ENCODE peak calls at places on chromosomes 4 and X, in four cellular contexts. Z, P, C and E are unnamed samples.
A peak's percentile ranks its signal among the peaks of the same experiment; 100 is the strongest.

GRCh38 chrX:27675493-27675892 is 85.3 kb downstream of the DCAF8L2 start:
- DNase-seq in Z (no peak), P (no peak), C (no peak), E (peak; percentile 21)

GRCh38 chr4:122635205-122635604 is 14.3 kb upstream of the IL21 start:
- DNase-seq in Z (no peak), P (peak; percentile 62), C (no peak), E (no peak)

GRCh38 chrX:15465896-15466651 is 27.1 kb downstream of the PIR start:
- DNase-seq in Z (peak; percentile 73), P (no peak), C (no peak), E (no peak)

GRCh38 chr4:189771696-189772361 is 168.8 kb upstream of the FRG1 start:
- DNase-seq in Z (no peak), P (no peak), C (no peak), E (no peak)

GRCh38 chrX:8748855-8749254 is 16.9 kb upstream of the ANOS1 start:
- DNase-seq in Z (no peak), P (no peak), C (peak; percentile 47), E (peak; percentile 22)

GRCh38 chrX:85303544-85303943 is 59.8 kb downstream of the ZNF711 start:
- DNase-seq in Z (no peak), P (peak; percentile 38), C (no peak), E (no peak)

GRCh38 chr4:105280338-105280809 is 133.7 kb downstream of the TET2 start:
- DNase-seq in Z (no peak), P (no peak), C (no peak), E (peak; percentile 99)

GRCh38 chr4:81818385-81818784 is 346.7 kb upstream of the RASGEF1B start:
- DNase-seq in Z (no peak), P (no peak), C (no peak), E (no peak)

GRCh38 chrX:48813605-48814004 is 11.7 kb downstream of the HDAC6 start:
- DNase-seq in Z (no peak), P (no peak), C (no peak), E (no peak)

GRCh38 chr4:123438031-123438430 is 41.4 kb downstream of the SPRY1 start:
- DNase-seq in Z (no peak), P (no peak), C (no peak), E (no peak)

GRCh38 chr4:149264093-149264733 is 551.4 kb downstream of the IQCM start:
- DNase-seq in Z (peak; percentile 46), P (peak; percentile 56), C (peak; percentile 8), E (peak; percentile 58)

GRCh38 chr4:72418458-72418857 is 150.6 kb downstream of the ADAMTS3 start:
- DNase-seq in Z (no peak), P (no peak), C (peak; percentile 58), E (peak; percentile 77)

GRCh38 chr4:127997534-127998388 is 32.6 kb downstream of the ABHD18 start:
- DNase-seq in Z (no peak), P (peak; percentile 28), C (no peak), E (peak; percentile 68)

GRCh38 chrX:84340981-84341380 is 153.0 kb upstream of the RPS6KA6 start:
- DNase-seq in Z (no peak), P (no peak), C (no peak), E (no peak)

GRCh38 chrX:153644356-153645125 is 2.5 kb upstream of the DUSP9 start:
- DNase-seq in Z (peak; percentile 43), P (no peak), C (peak; percentile 69), E (no peak)
- TF ChIP-seq CTCF in Z (peak; percentile 27), P (no peak), C (no peak), E (no peak)

GRCh38 chrX:50036481-50036880 is 114.1 kb downstream of the CLCN5 start:
- DNase-seq in Z (no peak), P (no peak), C (no peak), E (peak; percentile 2)
- H3K4me2 ChIP-seq in Z (no peak overlapping the region), P (no peak overlapping the region), C (no peak overlapping the region), E (no peak overlapping the region)

GRCh38 chrX:1389993-1390285 is 2.0 kb downstream of the SLC25A6 start:
- DNase-seq in Z (no peak), P (no peak), C (no peak), E (no peak)
- H3K9ac ChIP-seq in Z (no peak overlapping the region), P (no peak overlapping the region), C (peak overlapping the region; percentile 96), E (no peak overlapping the region)

DNA sequence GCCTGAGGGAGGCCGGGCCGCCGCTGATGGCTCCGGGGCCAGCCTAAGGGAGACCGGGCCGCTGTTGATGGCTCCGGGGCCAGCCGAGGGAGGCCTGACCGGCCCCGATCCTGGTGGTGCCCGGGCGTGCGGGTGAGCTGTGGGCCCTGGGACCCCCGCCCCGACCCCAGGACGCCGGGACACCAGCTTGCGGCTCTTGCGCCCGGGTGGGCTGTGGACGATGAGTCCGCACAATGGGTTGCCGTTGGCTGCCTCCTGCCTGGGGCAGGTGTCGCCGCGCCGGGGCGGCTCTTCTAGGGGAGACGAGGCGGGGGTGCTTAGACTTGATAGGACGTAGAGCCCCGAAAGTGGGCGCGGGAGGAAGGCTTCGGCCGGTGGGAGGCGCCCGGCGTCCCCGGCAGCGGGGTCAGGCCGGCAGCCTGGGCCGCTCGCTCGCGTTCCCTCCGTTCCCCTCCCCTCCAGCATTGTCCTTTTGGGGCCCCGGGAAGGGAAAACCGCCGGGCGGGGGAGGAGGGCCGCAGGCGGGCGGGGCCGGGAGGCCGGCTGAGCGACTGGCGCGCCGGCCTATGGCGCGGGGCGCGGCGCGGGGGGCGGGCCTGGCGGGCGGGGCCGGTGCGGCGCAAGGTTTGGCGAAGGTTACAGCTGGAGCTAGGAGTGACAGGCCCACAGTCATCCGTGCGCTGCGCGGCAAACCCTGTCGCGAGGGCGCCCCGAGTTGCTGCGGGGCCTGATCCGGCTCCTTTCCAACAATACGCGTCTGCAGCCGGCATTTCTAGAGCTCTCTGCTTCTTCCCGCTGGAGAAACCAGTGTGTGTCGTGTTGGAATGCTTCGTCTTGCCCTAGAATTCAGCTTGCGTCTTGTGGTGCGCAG is 819 bp downstream of the KIAA0232 start:
- DNase-seq in Z (peak; percentile 86), P (peak; percentile 85), C (peak; percentile 98), E (peak; percentile 76)
- TF ChIP-seq CTCF in Z (peak; percentile 33), P (no peak), C (peak; percentile 25), E (peak; percentile 14)